ENCODE peak calls at places on chromosome 18, in nine cellular contexts. One of them, this sample, is unnamed.

GRCh38 chr18:79846936-79847557 is 49.3 kb downstream of the KCNG2 start:
- DNase-seq in stimulated activated CD4-positive, alpha-beta T cell treated with anti-CD3 and anti-CD28 coated beads, Interleukin-4, amount 100 ng/mL, for 1 hour: no peak
- DNase-seq in brain microvascular endothelial cell: no peak
- DNase-seq in left colon: no peak
- DNase-seq in left ventricle myocardium inferior: no peak
- DNase-seq in activated CD8-positive, alpha-beta memory T cell treated with anti-CD3 and anti-CD28 coated beads for 24 hours: peak
- DNase-seq in astrocyte of the spinal cord: no peak
- DNase-seq in retinal pigment epithelial cell: no peak
- DNase-seq in progenitor cell of endocrine pancreas: no peak
- DNase-seq in this sample: no peak

GRCh38 chr18:75062297-75062886 is 146.5 kb downstream of the PTGR3 start:
- DNase-seq in brain microvascular endothelial cell: no peak
- DNase-seq in progenitor cell of endocrine pancreas: no peak
- DNase-seq in left colon: no peak
- DNase-seq in astrocyte of the spinal cord: no peak
- DNase-seq in left ventricle myocardium inferior: no peak
- DNase-seq in retinal pigment epithelial cell: no peak
- DNase-seq in stimulated activated CD4-positive, alpha-beta T cell treated with anti-CD3 and anti-CD28 coated beads, Interleukin-4, amount 100 ng/mL, for 1 hour: no peak
- DNase-seq in activated CD8-positive, alpha-beta memory T cell treated with anti-CD3 and anti-CD28 coated beads for 24 hours: no peak
- DNase-seq in this sample: no peak

GRCh38 chr18:58822944-58823343 is 41.7 kb upstream of the ZNF532 start:
- DNase-seq in left colon: no peak
- DNase-seq in stimulated activated CD4-positive, alpha-beta T cell treated with anti-CD3 and anti-CD28 coated beads, Interleukin-4, amount 100 ng/mL, for 1 hour: no peak
- DNase-seq in left ventricle myocardium inferior: no peak
- DNase-seq in brain microvascular endothelial cell: no peak
- DNase-seq in retinal pigment epithelial cell: no peak
- DNase-seq in activated CD8-positive, alpha-beta memory T cell treated with anti-CD3 and anti-CD28 coated beads for 24 hours: no peak
- DNase-seq in progenitor cell of endocrine pancreas: no peak
- DNase-seq in astrocyte of the spinal cord: no peak
- DNase-seq in this sample: no peak

GRCh38 chr18:23735021-23735464 is 45.8 kb downstream of the LAMA3 start:
- DNase-seq in retinal pigment epithelial cell: no peak
- DNase-seq in astrocyte of the spinal cord: peak
- DNase-seq in stimulated activated CD4-positive, alpha-beta T cell treated with anti-CD3 and anti-CD28 coated beads, Interleukin-4, amount 100 ng/mL, for 1 hour: no peak
- DNase-seq in left colon: peak
- DNase-seq in activated CD8-positive, alpha-beta memory T cell treated with anti-CD3 and anti-CD28 coated beads for 24 hours: no peak
- DNase-seq in brain microvascular endothelial cell: peak
- DNase-seq in progenitor cell of endocrine pancreas: no peak
- DNase-seq in left ventricle myocardium inferior: no peak
- DNase-seq in this sample: no peak

GRCh38 chr18:28027755-28028154 is 149.2 kb downstream of the CDH2 start:
- DNase-seq in left ventricle myocardium inferior: no peak
- DNase-seq in left colon: no peak
- DNase-seq in astrocyte of the spinal cord: no peak
- DNase-seq in progenitor cell of endocrine pancreas: no peak
- DNase-seq in brain microvascular endothelial cell: no peak
- DNase-seq in activated CD8-positive, alpha-beta memory T cell treated with anti-CD3 and anti-CD28 coated beads for 24 hours: no peak
- DNase-seq in stimulated activated CD4-positive, alpha-beta T cell treated with anti-CD3 and anti-CD28 coated beads, Interleukin-4, amount 100 ng/mL, for 1 hour: no peak
- DNase-seq in retinal pigment epithelial cell: no peak
- DNase-seq in this sample: no peak

GRCh38 chr18:24231773-24232735 is 93.2 kb downstream of the CABYR start:
- DNase-seq in retinal pigment epithelial cell: no peak
- DNase-seq in progenitor cell of endocrine pancreas: no peak
- DNase-seq in left ventricle myocardium inferior: no peak
- DNase-seq in brain microvascular endothelial cell: no peak
- DNase-seq in stimulated activated CD4-positive, alpha-beta T cell treated with anti-CD3 and anti-CD28 coated beads, Interleukin-4, amount 100 ng/mL, for 1 hour: no peak
- DNase-seq in activated CD8-positive, alpha-beta memory T cell treated with anti-CD3 and anti-CD28 coated beads for 24 hours: no peak
- DNase-seq in left colon: no peak
- DNase-seq in astrocyte of the spinal cord: peak
- DNase-seq in this sample: no peak

GRCh38 chr18:48453330-48454063 is 44.3 kb upstream of the ZBTB7C start:
- DNase-seq in retinal pigment epithelial cell: no peak
- DNase-seq in progenitor cell of endocrine pancreas: no peak
- DNase-seq in brain microvascular endothelial cell: no peak
- DNase-seq in left ventricle myocardium inferior: no peak
- DNase-seq in left colon: no peak
- DNase-seq in stimulated activated CD4-positive, alpha-beta T cell treated with anti-CD3 and anti-CD28 coated beads, Interleukin-4, amount 100 ng/mL, for 1 hour: no peak
- DNase-seq in astrocyte of the spinal cord: no peak
- DNase-seq in activated CD8-positive, alpha-beta memory T cell treated with anti-CD3 and anti-CD28 coated beads for 24 hours: no peak
- DNase-seq in this sample: no peak

GRCh38 chr18:68557183-68557582 is 157.7 kb downstream of the TMX3 start:
- DNase-seq in activated CD8-positive, alpha-beta memory T cell treated with anti-CD3 and anti-CD28 coated beads for 24 hours: no peak
- DNase-seq in stimulated activated CD4-positive, alpha-beta T cell treated with anti-CD3 and anti-CD28 coated beads, Interleukin-4, amount 100 ng/mL, for 1 hour: no peak
- DNase-seq in brain microvascular endothelial cell: no peak
- DNase-seq in retinal pigment epithelial cell: no peak
- DNase-seq in progenitor cell of endocrine pancreas: no peak
- DNase-seq in left ventricle myocardium inferior: no peak
- DNase-seq in left colon: no peak
- DNase-seq in astrocyte of the spinal cord: no peak
- DNase-seq in this sample: no peak